ENCODE peak calls at places on chromosomes 12 and 14, in four cellular contexts. One of them, this sample, is unnamed.

GRCh38 chr14:65686761-65687160 is 274.2 kb downstream of the FUT8 start:
- DNase-seq in foreskin fibroblast: no peak
- DNase-seq in kidney tubule cell: peak; percentile 64
- DNase-seq in activated CD4-positive, alpha-beta T cell treated with anti-CD3 and anti-CD28 coated beads for 48 hours: no peak
- DNase-seq in this sample: no peak

GRCh38 chr12:41250748-41251147 is 62.6 kb downstream of the PDZRN4 start:
- DNase-seq in foreskin fibroblast: no peak
- DNase-seq in kidney tubule cell: peak; percentile 23
- DNase-seq in activated CD4-positive, alpha-beta T cell treated with anti-CD3 and anti-CD28 coated beads for 48 hours: no peak
- DNase-seq in this sample: no peak

GRCh38 chr14:102590667-102591099 is 1.8 kb upstream of the RCOR1 start:
- DNase-seq in foreskin fibroblast: peak; percentile 29
- DNase-seq in kidney tubule cell: peak; percentile 54
- DNase-seq in activated CD4-positive, alpha-beta T cell treated with anti-CD3 and anti-CD28 coated beads for 48 hours: no peak
- DNase-seq in this sample: peak; percentile 51

GRCh38 chr12:129036135-129036534 is 182.9 kb downstream of the GLT1D1 start:
- DNase-seq in foreskin fibroblast: no peak
- DNase-seq in kidney tubule cell: no peak
- DNase-seq in activated CD4-positive, alpha-beta T cell treated with anti-CD3 and anti-CD28 coated beads for 48 hours: no peak
- DNase-seq in this sample: no peak

GRCh38 chr12:104177663-104178501 is 37.7 kb upstream of the TXNRD1 start:
- DNase-seq in foreskin fibroblast: peak; percentile 95
- DNase-seq in kidney tubule cell: peak; percentile 81
- DNase-seq in activated CD4-positive, alpha-beta T cell treated with anti-CD3 and anti-CD28 coated beads for 48 hours: peak; percentile 31
- DNase-seq in this sample: peak; percentile 98

GRCh38 chr14:36553650-36554260 is 28.7 kb downstream of the NKX2-8 start:
- DNase-seq in foreskin fibroblast: peak; percentile 7
- DNase-seq in kidney tubule cell: peak; percentile 56
- DNase-seq in activated CD4-positive, alpha-beta T cell treated with anti-CD3 and anti-CD28 coated beads for 48 hours: peak; percentile 8
- DNase-seq in this sample: peak; percentile 30

GRCh38 chr12:49121047-49121696 is 10.0 kb downstream of the TUBA1B start:
- DNase-seq in foreskin fibroblast: peak; percentile 62
- DNase-seq in kidney tubule cell: peak; percentile 84
- DNase-seq in activated CD4-positive, alpha-beta T cell treated with anti-CD3 and anti-CD28 coated beads for 48 hours: no peak
- DNase-seq in this sample: peak; percentile 60

GRCh38 chr14:68653108-68653507 is 139.8 kb downstream of the ZFP36L1 start:
- DNase-seq in foreskin fibroblast: no peak
- DNase-seq in kidney tubule cell: no peak
- DNase-seq in activated CD4-positive, alpha-beta T cell treated with anti-CD3 and anti-CD28 coated beads for 48 hours: no peak
- DNase-seq in this sample: no peak

GRCh38 chr14:76117789-76118188 is 33.9 kb upstream of the GPATCH2L start:
- DNase-seq in foreskin fibroblast: no peak
- DNase-seq in kidney tubule cell: no peak
- DNase-seq in activated CD4-positive, alpha-beta T cell treated with anti-CD3 and anti-CD28 coated beads for 48 hours: no peak
- DNase-seq in this sample: no peak

GRCh38 chr12:49937639-49938300 is 12.8 kb upstream of the AQP2 start:
- DNase-seq in foreskin fibroblast: no peak
- DNase-seq in kidney tubule cell: no peak
- DNase-seq in activated CD4-positive, alpha-beta T cell treated with anti-CD3 and anti-CD28 coated beads for 48 hours: no peak
- DNase-seq in this sample: no peak

GRCh38 chr12:32134144-32134888 is 27.7 kb downstream of the BICD1 start:
- DNase-seq in foreskin fibroblast: peak; percentile 54
- DNase-seq in kidney tubule cell: peak; percentile 88
- DNase-seq in activated CD4-positive, alpha-beta T cell treated with anti-CD3 and anti-CD28 coated beads for 48 hours: peak; percentile 81
- DNase-seq in this sample: no peak

GRCh38 chr14:87705439-87705896 is 287.5 kb downstream of the GALC start:
- DNase-seq in foreskin fibroblast: no peak
- DNase-seq in kidney tubule cell: no peak
- DNase-seq in activated CD4-positive, alpha-beta T cell treated with anti-CD3 and anti-CD28 coated beads for 48 hours: no peak
- DNase-seq in this sample: peak; percentile 6

GRCh38 chr12:52058631-52059324 is 7.5 kb downstream of the NR4A1 start:
- DNase-seq in foreskin fibroblast: no peak
- DNase-seq in kidney tubule cell: no peak
- DNase-seq in activated CD4-positive, alpha-beta T cell treated with anti-CD3 and anti-CD28 coated beads for 48 hours: no peak
- DNase-seq in this sample: no peak

GRCh38 chr12:79407671-79408622 is 282.8 kb downstream of the PAWR start:
- DNase-seq in foreskin fibroblast: peak; percentile 81
- DNase-seq in kidney tubule cell: peak; percentile 83
- DNase-seq in activated CD4-positive, alpha-beta T cell treated with anti-CD3 and anti-CD28 coated beads for 48 hours: peak; percentile 10
- DNase-seq in this sample: peak; percentile 81

GRCh38 chr14:77498120-77498979 is at the start of gene ISM2:
- DNase-seq in foreskin fibroblast: peak; percentile 41
- DNase-seq in kidney tubule cell: peak; percentile 51
- DNase-seq in activated CD4-positive, alpha-beta T cell treated with anti-CD3 and anti-CD28 coated beads for 48 hours: peak; percentile 64
- DNase-seq in this sample: no peak

GRCh38 chr12:109767456-109767855 is 53.8 kb downstream of the FAM222A start:
- DNase-seq in foreskin fibroblast: no peak
- DNase-seq in kidney tubule cell: no peak
- DNase-seq in activated CD4-positive, alpha-beta T cell treated with anti-CD3 and anti-CD28 coated beads for 48 hours: no peak
- DNase-seq in this sample: no peak

GRCh38 chr12:47274725-47275124 is 195.0 kb upstream of the AMIGO2 start:
- DNase-seq in foreskin fibroblast: no peak
- DNase-seq in kidney tubule cell: no peak
- DNase-seq in activated CD4-positive, alpha-beta T cell treated with anti-CD3 and anti-CD28 coated beads for 48 hours: no peak
- DNase-seq in this sample: no peak

GRCh38 chr12:46005151-46005797 is 14.9 kb upstream of the SCAF11 start:
- DNase-seq in foreskin fibroblast: no peak
- DNase-seq in kidney tubule cell: no peak
- DNase-seq in activated CD4-positive, alpha-beta T cell treated with anti-CD3 and anti-CD28 coated beads for 48 hours: no peak
- DNase-seq in this sample: no peak

GRCh38 chr12:114903394-114903748 is 219.4 kb upstream of the TBX3 start:
- DNase-seq in foreskin fibroblast: peak; percentile 41
- DNase-seq in kidney tubule cell: peak; percentile 6
- DNase-seq in activated CD4-positive, alpha-beta T cell treated with anti-CD3 and anti-CD28 coated beads for 48 hours: no peak
- DNase-seq in this sample: no peak

GRCh38 chr12:102454808-102455760 is 25.3 kb downstream of the IGF1 start:
- DNase-seq in foreskin fibroblast: peak; percentile 53
- DNase-seq in kidney tubule cell: no peak
- DNase-seq in activated CD4-positive, alpha-beta T cell treated with anti-CD3 and anti-CD28 coated beads for 48 hours: no peak
- DNase-seq in this sample: no peak

GRCh38 chr12:79451988-79452387 is 238.8 kb downstream of the PAWR start:
- DNase-seq in foreskin fibroblast: peak; percentile 95
- DNase-seq in kidney tubule cell: peak; percentile 93
- DNase-seq in activated CD4-positive, alpha-beta T cell treated with anti-CD3 and anti-CD28 coated beads for 48 hours: no peak
- DNase-seq in this sample: peak; percentile 62

GRCh38 chr14:41137741-41138140 is 468.9 kb upstream of the LRFN5 start:
- DNase-seq in foreskin fibroblast: no peak
- DNase-seq in kidney tubule cell: no peak
- DNase-seq in activated CD4-positive, alpha-beta T cell treated with anti-CD3 and anti-CD28 coated beads for 48 hours: no peak
- DNase-seq in this sample: no peak

GRCh38 chr12:38961044-38961443 is 55.7 kb upstream of the CPNE8 start:
- DNase-seq in foreskin fibroblast: no peak
- DNase-seq in kidney tubule cell: no peak
- DNase-seq in activated CD4-positive, alpha-beta T cell treated with anti-CD3 and anti-CD28 coated beads for 48 hours: no peak
- DNase-seq in this sample: no peak

GRCh38 chr12:65740506-65740872 is 83.8 kb upstream of the HMGA2 start:
- DNase-seq in foreskin fibroblast: no peak
- DNase-seq in kidney tubule cell: peak; percentile 13
- DNase-seq in activated CD4-positive, alpha-beta T cell treated with anti-CD3 and anti-CD28 coated beads for 48 hours: no peak
- DNase-seq in this sample: no peak

GRCh38 chr12:68245071-68246021 is 8.1 kb downstream of the IL22 start:
- DNase-seq in foreskin fibroblast: no peak
- DNase-seq in kidney tubule cell: no peak
- DNase-seq in activated CD4-positive, alpha-beta T cell treated with anti-CD3 and anti-CD28 coated beads for 48 hours: no peak
- DNase-seq in this sample: no peak

GRCh38 chr14:35279369-35279768 is 12.8 kb upstream of the PSMA6 start:
- DNase-seq in foreskin fibroblast: no peak
- DNase-seq in kidney tubule cell: no peak
- DNase-seq in activated CD4-positive, alpha-beta T cell treated with anti-CD3 and anti-CD28 coated beads for 48 hours: no peak
- DNase-seq in this sample: no peak

GRCh38 chr12:92185052-92185451 is 39.4 kb upstream of the BTG1 start:
- DNase-seq in foreskin fibroblast: no peak
- DNase-seq in kidney tubule cell: no peak
- DNase-seq in activated CD4-positive, alpha-beta T cell treated with anti-CD3 and anti-CD28 coated beads for 48 hours: peak; percentile 23
- DNase-seq in this sample: no peak

GRCh38 chr12:77239617-77240016 is 174.2 kb upstream of the E2F7 start:
- DNase-seq in foreskin fibroblast: no peak
- DNase-seq in kidney tubule cell: no peak
- DNase-seq in activated CD4-positive, alpha-beta T cell treated with anti-CD3 and anti-CD28 coated beads for 48 hours: no peak
- DNase-seq in this sample: no peak

GRCh38 chr12:77133566-77133965 is 68.2 kb upstream of the E2F7 start:
- DNase-seq in foreskin fibroblast: no peak
- DNase-seq in kidney tubule cell: peak; percentile 53
- DNase-seq in activated CD4-positive, alpha-beta T cell treated with anti-CD3 and anti-CD28 coated beads for 48 hours: peak; percentile 15
- DNase-seq in this sample: no peak

This sample was measured in fibroblast of the conjunctiva.